ENCODE peak calls at places on chromosomes 7 and 10, in nine cellular contexts. L is stomach; F is KG1; M is H7; U is RCC 7860; T is naive B cell; E is activated naive CD4-positive, alpha-beta T cell treated with anti-CD3 and anti-CD28 coated beads, Interleukin-2, amount 50 U/mL, for 72 hours; K is RKO; R is anterior cingulate cortex. N is an unnamed sample.

GRCh38 chr10:118002581-118002980 is 44.2 kb downstream of the RAB11FIP2 start:
- DNase-seq in L (no peak), F (no peak), M (no peak), U (peak), T (no peak), E (no peak), K (peak), R (no peak), N (no peak)

GRCh38 chr7:100064162-100064561 is 14.6 kb downstream of the ZSCAN21 start:
- DNase-seq in L (no peak), F (no peak), M (no peak), U (no peak), T (no peak), E (no peak), K (no peak), R (no peak), N (no peak)

GRCh38 chr10:33115720-33116119 is 157.7 kb upstream of the ITGB1 start:
- DNase-seq in L (no peak), F (no peak), M (no peak), U (peak), T (no peak), E (no peak), K (no peak), R (no peak), N (no peak)

GRCh38 chr7:1254281-1255082 is 21.8 kb downstream of the UNCX start:
- DNase-seq in L (no peak), F (no peak), M (no peak), U (no peak), T (no peak), E (no peak), K (no peak), R (no peak), N (no peak)

GRCh38 chr7:97495487-97495886 is 236.4 kb upstream of the TAC1 start:
- DNase-seq in L (no peak), F (no peak), M (no peak), U (no peak), T (no peak), E (no peak), K (no peak), R (no peak), N (no peak)

GRCh38 chr10:124292911-124293640 is 125.6 kb downstream of the OAT start:
- DNase-seq in L (no peak), F (no peak), M (no peak), U (no peak), T (no peak), E (no peak), K (no peak), R (no peak), N (no peak)

GRCh38 chr10:1240341-1240775 is 184.2 kb downstream of the WDR37 start:
- DNase-seq in L (no peak), F (peak), M (peak), U (peak), T (no peak), E (no peak), K (no peak), R (peak), N (no peak)

GRCh38 chr10:125097409-125098070 is 62.8 kb downstream of the CTBP2 start:
- DNase-seq in L (peak), F (no peak), M (no peak), U (no peak), T (no peak), E (no peak), K (no peak), R (no peak), N (no peak)

GRCh38 chr7:98178321-98178720 is 32.9 kb upstream of the BHLHA15 start:
- DNase-seq in L (peak), F (no peak), M (no peak), U (no peak), T (no peak), E (no peak), K (no peak), R (peak), N (no peak)

GRCh38 chr10:42958142-42958868 is 118.6 kb upstream of the RET start:
- DNase-seq in L (peak), F (no peak), M (no peak), U (no peak), T (no peak), E (no peak), K (no peak), R (no peak), N (no peak)

GRCh38 chr10:38143587-38143986 is 49.5 kb downstream of the ZNF37A start:
- DNase-seq in L (no peak), F (no peak), M (no peak), U (no peak), T (no peak), E (no peak), K (peak), R (no peak), N (no peak)

GRCh38 chr7:43462836-43463235 is 120.1 kb upstream of the STK17A start:
- DNase-seq in L (no peak), F (no peak), M (no peak), U (no peak), T (no peak), E (no peak), K (no peak), R (no peak), N (no peak)

GRCh38 chr10:28853195-28853594 is 175.9 kb downstream of the BAMBI start:
- DNase-seq in L (no peak), F (no peak), M (no peak), U (peak), T (no peak), E (no peak), K (no peak), R (no peak), N (peak)

GRCh38 chr7:83439021-83439420 is 209.9 kb downstream of the SEMA3E start:
- DNase-seq in L (no peak), F (no peak), M (no peak), U (no peak), T (no peak), E (no peak), K (no peak), R (no peak), N (no peak)

GRCh38 chr7:150780249-150780648 is 19.9 kb downstream of the TMEM176B start:
- DNase-seq in L (no peak), F (no peak), M (no peak), U (no peak), T (no peak), E (no peak), K (no peak), R (no peak), N (no peak)

GRCh38 chr10:71244638-71245419 is 32.5 kb downstream of the UNC5B start:
- DNase-seq in L (peak), F (no peak), M (no peak), U (no peak), T (no peak), E (no peak), K (no peak), R (no peak), N (no peak)

GRCh38 chr7:112282476-112283188 is 76.1 kb downstream of the ZNF277 start:
- DNase-seq in L (no peak), F (no peak), M (no peak), U (no peak), T (no peak), E (no peak), K (no peak), R (no peak), N (no peak)

GRCh38 chr7:33185786-33186185 is 56.4 kb downstream of the BBS9 start:
- DNase-seq in L (no peak), F (peak), M (peak), U (peak), T (peak), E (no peak), K (peak), R (no peak), N (peak)

GRCh38 chr7:89605362-89605761 is 548.9 kb upstream of the STEAP1 start:
- DNase-seq in L (no peak), F (no peak), M (no peak), U (no peak), T (no peak), E (no peak), K (no peak), R (peak), N (no peak)

GRCh38 chr10:23522345-23522744 is 83.5 kb downstream of the OTUD1 start:
- DNase-seq in L (no peak), F (no peak), M (no peak), U (peak), T (no peak), E (no peak), K (no peak), R (no peak), N (peak)

GRCh38 chr7:82677493-82677892 is 233.9 kb upstream of the CACNA2D1 start:
- DNase-seq in L (no peak), F (no peak), M (no peak), U (no peak), T (no peak), E (no peak), K (peak), R (no peak), N (no peak)

GRCh38 chr10:103884681-103885139 is 29.3 kb upstream of the SH3PXD2A start:
- DNase-seq in L (no peak), F (peak), M (peak), U (peak), T (no peak), E (no peak), K (peak), R (no peak), N (peak)

GRCh38 chr7:93719546-93719945 is 145.0 kb upstream of the CALCR start:
- DNase-seq in L (no peak), F (no peak), M (no peak), U (peak), T (no peak), E (no peak), K (peak), R (no peak), N (no peak)

GRCh38 chr10:132900211-132900756 is 42.1 kb downstream of the CFAP46 start:
- DNase-seq in L (no peak), F (no peak), M (no peak), U (no peak), T (no peak), E (no peak), K (no peak), R (no peak), N (no peak)

GRCh38 chr10:21978191-21978862 is 25.2 kb downstream of the DNAJC1 start:
- DNase-seq in L (no peak), F (no peak), M (no peak), U (peak), T (no peak), E (no peak), K (peak), R (no peak), N (no peak)

GRCh38 chr10:117457071-117457810 is 82.0 kb upstream of the PDZD8 start:
- DNase-seq in L (no peak), F (no peak), M (no peak), U (no peak), T (no peak), E (no peak), K (no peak), R (no peak), N (no peak)

GRCh38 chr10:124621637-124622036 is 122.5 kb downstream of the FAM53B start:
- DNase-seq in L (no peak), F (no peak), M (no peak), U (no peak), T (no peak), E (no peak), K (no peak), R (peak), N (no peak)

GRCh38 chr7:46600340-46600739 is 679.3 kb upstream of the IGFBP3 start:
- DNase-seq in L (no peak), F (no peak), M (no peak), U (no peak), T (no peak), E (no peak), K (no peak), R (no peak), N (no peak)

GRCh38 chr10:49397036-49397999 is 1.4 kb upstream of the DRGX start:
- DNase-seq in L (no peak), F (no peak), M (peak), U (no peak), T (no peak), E (no peak), K (no peak), R (no peak), N (no peak)

GRCh38 chr7:105581066-105581811 is at the start of gene EFCAB10:
- DNase-seq in L (peak), F (no peak), M (peak), U (peak), T (peak), E (peak), K (no peak), R (peak), N (peak)

GRCh38 chr7:124084024-124084423 is 51.2 kb upstream of the TMEM229A start:
- DNase-seq in L (no peak), F (no peak), M (no peak), U (no peak), T (no peak), E (no peak), K (no peak), R (no peak), N (no peak)